ENCODE peak calls at places on chromosomes 12 and 14, in four cellular contexts. N is fibroblast of lung, Q is PC-3, B is GM23338. S is an unnamed sample.
A peak's percentile ranks its signal among the peaks of the same experiment; 100 is the strongest.

GRCh38 chr14:50344831-50345563 is 32.9 kb downstream of the DMAC2L start:
- DNase-seq in N (peak; percentile 42), Q (no peak), B (no peak), S (no peak)

GRCh38 chr12:117165342-117165741 is 24.9 kb downstream of the FBXO21 start:
- DNase-seq in N (no peak), Q (no peak), B (no peak), S (no peak)

GRCh38 chr12:115079760-115080159 is 395.8 kb upstream of the TBX3 start:
- DNase-seq in N (no peak), Q (peak; percentile 65), B (no peak), S (no peak)

GRCh38 chr12:91194500-91194899 is 11.9 kb upstream of the DCN start:
- DNase-seq in N (no peak), Q (peak; percentile 7), B (no peak), S (no peak)

GRCh38 chr14:72638021-72638420 is 255.9 kb downstream of the DPF3 start:
- DNase-seq in N (peak; percentile 84), Q (peak; percentile 91), B (no peak), S (no peak)

GRCh38 chr14:105337966-105338365 is 23.4 kb downstream of the PACS2 start:
- DNase-seq in N (no peak), Q (no peak), B (no peak), S (no peak)

GRCh38 chr14:23023500-23024152 is 11.1 kb downstream of the PSMB5 start:
- DNase-seq in N (no peak), Q (no peak), B (no peak), S (no peak)

GRCh38 chr12:108964391-108965166 is 56.3 kb downstream of the SVOP start:
- DNase-seq in N (no peak), Q (no peak), B (no peak), S (no peak)

GRCh38 chr12:83958997-83959396 is 953.6 kb downstream of the SLC6A15 start:
- DNase-seq in N (no peak), Q (peak; percentile 75), B (no peak), S (no peak)

GRCh38 chr14:83129503-83129902 is 1595.8 kb upstream of the SEL1L start:
- DNase-seq in N (no peak), Q (no peak), B (no peak), S (no peak)

GRCh38 chr12:53695148-53696138 is 19.6 kb upstream of the ATP5MC2 start:
- DNase-seq in N (peak; percentile 56), Q (peak; percentile 16), B (peak; percentile 70), S (peak; percentile 77)
- TF ChIP-seq EZH2 in N (no peak), Q (no peak), B (peak; percentile 67), S (no peak)

DNA sequence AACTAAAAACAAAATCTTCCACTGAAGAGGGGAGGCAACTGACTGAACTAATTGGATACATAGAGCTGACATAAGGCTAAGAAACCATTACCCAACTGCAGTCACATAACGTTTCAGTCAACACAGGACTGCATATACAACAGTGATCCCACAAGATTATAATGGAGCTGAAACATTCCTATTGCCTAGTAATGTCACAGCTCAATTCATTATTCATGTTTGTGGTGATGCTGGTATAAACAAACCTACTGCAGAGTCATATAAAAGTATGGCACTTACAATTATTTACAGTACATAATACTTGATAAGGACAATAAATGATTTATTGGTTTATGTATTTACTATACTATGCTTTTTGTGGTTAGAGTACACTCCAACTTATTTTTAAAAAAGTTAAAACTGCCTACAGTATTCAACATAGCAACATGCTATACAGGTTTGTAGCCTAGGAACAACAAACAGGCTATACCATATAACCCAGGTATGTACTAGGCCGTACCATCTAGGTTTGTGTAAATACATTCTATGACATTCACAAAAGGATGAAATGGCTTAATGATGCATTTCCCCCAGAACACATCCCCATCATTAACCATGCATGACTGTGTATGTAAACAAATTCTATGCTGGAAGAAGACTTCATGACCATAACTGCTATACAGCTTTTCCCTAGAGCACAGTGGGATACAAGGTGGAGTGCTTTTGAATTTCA is 4.3 kb downstream of the NAP1L1 start:
- DNase-seq in N (peak; percentile 81), Q (no peak), B (no peak), S (no peak)
- TF ChIP-seq CTCF in N (no peak), Q (no peak), B (no peak), S (no peak)

GRCh38 chr12:28885275-28885674 is 263.8 kb upstream of the FAR2 start:
- DNase-seq in N (no peak), Q (no peak), B (no peak), S (no peak)

GRCh38 chr12:28893365-28893764 is 255.7 kb upstream of the FAR2 start:
- DNase-seq in N (peak; percentile 18), Q (no peak), B (no peak), S (no peak)

GRCh38 chr12:28887591-28887990 is 261.5 kb upstream of the FAR2 start:
- DNase-seq in N (no peak), Q (no peak), B (no peak), S (no peak)

GRCh38 chr12:28884861-28885260 is 264.2 kb upstream of the FAR2 start:
- DNase-seq in N (no peak), Q (no peak), B (no peak), S (no peak)

DNA sequence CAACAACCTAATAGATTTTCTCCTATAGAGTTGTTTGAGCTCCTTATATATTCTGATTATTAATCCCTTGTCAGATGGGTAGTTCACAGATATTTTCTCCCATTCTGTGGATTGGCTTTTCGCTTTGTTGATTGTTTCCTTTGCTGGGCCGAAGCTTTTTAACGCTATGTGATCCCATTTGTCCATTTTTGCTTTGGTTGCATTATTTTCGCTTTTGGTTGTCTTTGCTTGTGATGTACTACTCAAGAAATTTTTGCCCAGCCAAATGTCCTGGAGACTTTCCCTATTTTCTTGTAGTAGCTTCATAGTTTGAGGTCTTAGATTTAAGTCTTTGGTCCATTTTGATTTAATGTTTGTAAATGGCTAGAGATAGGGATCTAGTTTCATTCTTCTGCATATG is 258.4 kb upstream of the FAR2 start:
- DNase-seq in N (no peak), Q (no peak), B (no peak), S (no peak)
- H3K4me3 ChIP-seq in N (no peak overlapping the region), Q (no peak overlapping the region), B (no peak overlapping the region), S (no peak overlapping the region)

DNA sequence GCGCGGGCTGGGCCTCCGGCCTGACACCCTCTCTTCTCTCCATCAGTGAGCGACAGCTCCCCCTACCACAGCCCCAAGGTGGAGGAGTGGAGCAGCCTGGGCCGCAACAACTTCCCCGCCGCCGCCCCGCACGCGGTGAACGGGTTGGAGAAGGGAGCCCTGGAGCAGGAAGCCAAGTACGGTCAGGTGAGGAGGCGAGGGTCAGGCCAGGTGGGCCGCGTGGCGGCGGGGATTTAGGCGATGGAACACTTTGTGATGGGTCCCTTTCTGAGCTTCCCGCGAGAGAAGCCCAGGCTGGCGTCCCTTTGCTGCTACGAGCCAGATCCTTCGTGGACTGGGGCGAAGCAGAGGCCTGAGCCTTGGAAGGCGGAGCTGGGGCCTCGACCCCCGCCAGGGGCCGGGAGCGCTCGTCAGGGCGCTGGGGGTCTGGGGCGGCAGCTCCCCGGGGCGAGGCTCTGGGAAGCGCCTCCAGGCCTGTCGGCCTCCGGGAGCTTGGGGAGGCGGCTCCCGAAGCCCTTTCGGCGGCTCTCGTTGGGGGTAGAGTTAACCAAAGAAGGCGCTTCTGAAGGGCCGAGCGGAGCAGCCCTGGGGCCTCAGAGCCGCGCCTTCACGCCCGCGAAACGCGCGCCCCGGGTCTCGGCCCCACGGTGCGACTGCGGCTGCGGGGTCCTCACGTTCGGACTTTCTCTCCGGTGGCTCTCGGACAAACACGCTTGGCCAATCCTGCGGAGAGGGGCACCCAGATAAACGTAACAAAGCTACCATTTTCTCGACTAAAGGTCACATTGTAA is 5.0 kb downstream of the PAX9 start:
- DNase-seq in N (no peak), Q (peak; percentile 38), B (peak; percentile 81), S (no peak)
- TF ChIP-seq EZH2 in N (peak; percentile 81), Q (no peak), B (peak; percentile 88), S (no peak)

GRCh38 chr12:100926669-100927248 is 132.2 kb downstream of the ANO4 start:
- DNase-seq in N (peak; percentile 12), Q (peak; percentile 32), B (peak; percentile 94), S (peak; percentile 53)
- TF ChIP-seq CTCF in N (peak; percentile 36), Q (peak; percentile 48), B (peak; percentile 87), S (peak; percentile 63)

DNA sequence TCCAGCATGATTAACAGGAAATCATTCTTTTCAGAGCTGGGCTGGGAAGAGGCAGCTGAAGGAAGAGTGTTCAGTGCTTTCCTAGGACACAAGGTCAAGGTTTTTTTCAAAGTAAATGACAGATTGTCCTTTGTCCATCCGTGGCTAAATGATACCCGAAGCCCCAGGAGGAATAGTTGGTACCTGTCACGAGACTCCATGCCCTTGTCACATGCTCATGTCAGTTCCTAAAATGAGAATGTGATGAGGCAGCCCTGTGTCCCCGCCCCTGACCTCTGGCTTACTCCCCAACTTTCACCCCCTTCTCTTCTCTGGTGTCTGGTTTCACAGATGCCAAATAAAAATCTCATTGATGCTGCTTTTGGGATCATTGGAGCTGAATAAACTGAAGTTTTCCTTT is 65.2 kb downstream of the PPP1R36 start:
- DNase-seq in N (no peak), Q (peak; percentile 31), B (no peak), S (no peak)
- H3K4me3 ChIP-seq in N (no peak overlapping the region), Q (no peak overlapping the region), B (no peak overlapping the region), S (no peak overlapping the region)

GRCh38 chr14:58297412-58297761 is 968 bp upstream of the ARID4A start:
- DNase-seq in N (no peak), Q (no peak), B (peak; percentile 55), S (no peak)

GRCh38 chr14:58298880-58299664 is 717 bp downstream of the ARID4A start:
- DNase-seq in N (no peak), Q (no peak), B (peak; percentile 53), S (peak; percentile 23)

GRCh38 chr14:58298477-58298879 is at the start of gene ARID4A:
- DNase-seq in N (no peak), Q (no peak), B (no peak), S (no peak)

GRCh38 chr14:58296731-58297130 is 1.6 kb upstream of the ARID4A start:
- DNase-seq in N (no peak), Q (peak; percentile 65), B (no peak), S (no peak)

DNA sequence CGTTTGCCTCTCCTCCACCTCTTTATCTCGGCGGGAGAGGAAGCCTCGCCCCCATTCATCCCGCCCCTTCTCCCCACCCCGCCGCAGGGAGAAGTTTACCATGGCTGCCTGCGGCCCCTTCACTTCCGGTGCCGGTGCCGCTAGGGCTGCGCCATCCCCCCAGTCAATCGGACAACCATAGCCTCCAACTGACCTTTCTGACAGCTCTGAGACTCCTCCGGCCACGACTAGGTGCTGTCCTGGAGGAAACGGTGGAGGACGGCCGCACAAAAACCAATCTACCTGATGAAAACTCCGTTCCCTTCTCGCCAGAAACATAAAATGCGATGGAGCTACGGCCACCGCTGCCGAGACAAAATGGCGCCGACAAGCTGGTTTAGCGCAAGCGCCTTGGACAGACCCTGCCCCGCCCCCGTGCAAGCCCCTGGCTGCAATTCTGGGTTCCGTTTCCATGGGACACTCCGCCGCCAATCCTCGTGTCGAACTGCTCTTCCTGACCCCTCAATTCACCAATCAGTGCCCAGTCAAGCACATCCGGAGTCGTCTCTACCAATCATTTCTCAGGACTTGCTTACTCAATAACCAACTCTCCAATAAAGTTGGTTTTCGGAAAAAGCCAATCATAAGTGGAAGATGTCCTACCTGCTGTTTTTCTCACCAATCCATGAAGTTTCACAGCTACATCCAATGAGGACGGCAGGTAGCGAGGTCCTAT is 436 bp upstream of the ARID4A start:
- DNase-seq in N (peak; percentile 100), Q (peak; percentile 100), B (peak; percentile 100), S (peak; percentile 100)
- TF ChIP-seq EZH2 in N (peak; percentile 98), Q (no peak), B (no peak), S (no peak)

GRCh38 chr12:90013409-90013808 is 304.8 kb upstream of the ATP2B1 start:
- DNase-seq in N (peak; percentile 32), Q (no peak), B (peak; percentile 34), S (no peak)
- TF ChIP-seq CTCF in N (no peak), Q (peak; percentile 40), B (peak; percentile 81), S (peak; percentile 36)

GRCh38 chr12:52713960-52714886 is 10.9 kb upstream of the KRT77 start:
- DNase-seq in N (no peak), Q (no peak), B (peak; percentile 69), S (no peak)
- H3K4me3 ChIP-seq in N (no peak overlapping the region), Q (no peak overlapping the region), B (peak overlapping the region; percentile 60), S (peak overlapping the region; percentile 40)

S was measured in A673.